ENCODE peak calls at places on chromosomes 3 and 15, in six cellular contexts. X, T, N, L, J and R are unnamed samples.

GRCh38 chr3:150806436-150806835 is 43.5 kb upstream of the SIAH2 start:
- DNase-seq in X (no peak), T (no peak), N (no peak), L (no peak), J (no peak), R (no peak)

GRCh38 chr3:2937578-2937977 is 172.6 kb downstream of the IL5RA start:
- DNase-seq in X (no peak), T (no peak), N (no peak), L (peak), J (no peak), R (no peak)

GRCh38 chr15:34239151-34239761 is 14.4 kb downstream of the EMC4 start:
- DNase-seq in X (no peak), T (no peak), N (no peak), L (no peak), J (no peak), R (no peak)

GRCh38 chr15:82093774-82094211 is 48.0 kb upstream of the MEX3B start:
- DNase-seq in X (no peak), T (no peak), N (no peak), L (no peak), J (no peak), R (no peak)

GRCh38 chr3:189787622-189788021 is 156.4 kb downstream of the TP63 start:
- DNase-seq in X (no peak), T (no peak), N (no peak), L (no peak), J (no peak), R (no peak)

GRCh38 chr3:175433026-175433668 is 574.0 kb downstream of the NAALADL2 start:
- DNase-seq in X (no peak), T (no peak), N (no peak), L (no peak), J (no peak), R (no peak)

GRCh38 chr3:98573231-98573728 is 20.1 kb downstream of the CPOX start:
- DNase-seq in X (no peak), T (no peak), N (no peak), L (no peak), J (no peak), R (no peak)

GRCh38 chr15:79549196-79549595 is 117.1 kb downstream of the MINAR1 start:
- DNase-seq in X (no peak), T (no peak), N (no peak), L (no peak), J (no peak), R (no peak)

GRCh38 chr3:174397848-174398247 is 461.3 kb upstream of the NAALADL2 start:
- DNase-seq in X (no peak), T (no peak), N (no peak), L (peak), J (no peak), R (no peak)

GRCh38 chr3:169362261-169362660 is 301.3 kb downstream of the MECOM start:
- DNase-seq in X (no peak), T (no peak), N (no peak), L (no peak), J (no peak), R (no peak)

GRCh38 chr3:155323063-155323666 is 29.7 kb upstream of the STRIT1 start:
- DNase-seq in X (no peak), T (peak), N (peak), L (peak), J (peak), R (peak)

GRCh38 chr3:10505050-10505790 is at the start of gene ATP2B2:
- DNase-seq in X (no peak), T (no peak), N (peak), L (peak), J (no peak), R (no peak)